ENCODE peak calls at places on chromosome 19, in eight cellular contexts. E is heart right ventricle, I is LoVo, U is KBM-7, L is left ventricle myocardium inferior, Z is AG09319, Y is posterior cingulate gyrus, K is A172. F is an unnamed sample.

GRCh38 chr19:12656899-12657571 is 9.5 kb downstream of the MAN2B1 start:
- DNase-seq in Z (no peak), E (no peak), L (no peak), Y (no peak), U (no peak), I (no peak), K (no peak), F (no peak)

GRCh38 chr19:16376649-16377048 is 52.0 kb downstream of the KLF2 start:
- DNase-seq in E (no peak), L (no peak), K (peak), Z (no peak), Y (no peak), U (peak), I (no peak), F (no peak)

GRCh38 chr19:3986260-3987041 is 1.2 kb upstream of the EEF2 start:
- DNase-seq in L (no peak), K (peak), U (peak), I (peak), E (peak), Z (no peak), Y (peak), F (peak)

GRCh38 chr19:50053119-50053518 is 27.3 kb downstream of the ZNF473 start:
- DNase-seq in E (no peak), U (no peak), K (no peak), I (no peak), L (no peak), Y (no peak), Z (no peak), F (no peak)

GRCh38 chr19:19257836-19258588 is 15.1 kb downstream of the TM6SF2 start:
- DNase-seq in L (no peak), K (no peak), Y (no peak), E (no peak), Z (no peak), U (no peak), I (no peak), F (no peak)

GRCh38 chr19:33405491-33406461 is 32.3 kb downstream of the CEBPG start:
- DNase-seq in Y (no peak), U (no peak), Z (no peak), I (no peak), K (no peak), E (no peak), L (peak), F (no peak)

GRCh38 chr19:51427220-51427619 is 9.8 kb upstream of the SIGLEC10 start:
- DNase-seq in U (no peak), I (no peak), Z (no peak), K (no peak), Y (no peak), E (no peak), L (no peak), F (no peak)

GRCh38 chr19:35030257-35031071 is at the start of gene SCN1B:
- DNase-seq in Z (no peak), I (peak), Y (peak), L (peak), K (peak), U (peak), E (peak), F (peak)

GRCh38 chr19:4113398-4114088 is 10.4 kb downstream of the MAP2K2 start:
- DNase-seq in E (no peak), I (no peak), Z (no peak), U (no peak), L (peak), Y (no peak), K (no peak), F (no peak)